ENCODE peak calls at places on chromosomes 11 and 22, in ten cellular contexts. S, Y, R, G, Q, V, D, K, T and Z are unnamed samples.

GRCh38 chr11:41102471-41102870 is 357.0 kb downstream of the LRRC4C start:
- DNase-seq in S (no peak), Y (no peak), R (no peak), G (no peak), Q (no peak), V (no peak), D (no peak), K (no peak), T (no peak), Z (no peak)

GRCh38 chr11:100805509-100806199 is 118.6 kb downstream of the ARHGAP42 start:
- DNase-seq in S (no peak), Y (no peak), R (no peak), G (no peak), Q (no peak), V (no peak), D (no peak), K (no peak), T (no peak), Z (no peak)

GRCh38 chr11:29511394-29511793 is 505.4 kb downstream of the KCNA4 start:
- DNase-seq in S (no peak), Y (no peak), R (no peak), G (no peak), Q (no peak), V (no peak), D (no peak), K (no peak), T (no peak), Z (no peak)

GRCh38 chr11:9834281-9834680 is 170.4 kb downstream of the SWAP70 start:
- DNase-seq in S (no peak), Y (no peak), R (no peak), G (no peak), Q (no peak), V (no peak), D (no peak), K (no peak), T (no peak), Z (no peak)

GRCh38 chr11:61195016-61195695 is 8.2 kb upstream of the PGA3 start:
- DNase-seq in S (no peak), Y (no peak), R (no peak), G (no peak), Q (no peak), V (peak; percentile 94), D (no peak), K (no peak), T (no peak), Z (no peak)

GRCh38 chr11:134437821-134438220 is 25.8 kb upstream of the B3GAT1 start:
- DNase-seq in S (no peak), Y (no peak), R (no peak), G (no peak), Q (no peak), V (no peak), D (no peak), K (no peak), T (no peak), Z (no peak)

GRCh38 chr11:37948258-37948657 is 1350.2 kb upstream of the RAG2 start:
- DNase-seq in S (no peak), Y (no peak), R (no peak), G (no peak), Q (no peak), V (no peak), D (no peak), K (no peak), T (no peak), Z (no peak)

GRCh38 chr11:65493367-65494176 is 5.3 kb upstream of the MALAT1 start:
- DNase-seq in S (no peak), Y (peak; percentile 93), R (no peak), G (peak; percentile 72), Q (peak; percentile 29), V (peak; percentile 88), D (no peak), K (no peak), T (no peak), Z (no peak)

GRCh38 chr11:19279455-19279854 is 38.7 kb upstream of the E2F8 start:
- DNase-seq in S (no peak), Y (no peak), R (no peak), G (no peak), Q (peak; percentile 38), V (no peak), D (no peak), K (no peak), T (no peak), Z (no peak)

GRCh38 chr11:88170680-88171079 is 4.6 kb downstream of the RAB38 start:
- DNase-seq in S (no peak), Y (no peak), R (no peak), G (no peak), Q (no peak), V (no peak), D (no peak), K (no peak), T (no peak), Z (no peak)

GRCh38 chr22:50118557-50119168 is 28.9 kb downstream of the MOV10L1 start:
- DNase-seq in S (no peak), Y (peak; percentile 96), R (no peak), G (no peak), Q (no peak), V (no peak), D (no peak), K (no peak), T (no peak), Z (peak; percentile 13)

GRCh38 chr11:77151804-77152513 is 23.9 kb downstream of the MYO7A start:
- DNase-seq in S (no peak), Y (no peak), R (peak; percentile 55), G (peak; percentile 31), Q (no peak), V (no peak), D (no peak), K (no peak), T (no peak), Z (no peak)

GRCh38 chr11:118194835-118195627 is 18.6 kb upstream of the SCN2B start:
- DNase-seq in S (peak; percentile 65), Y (peak; percentile 13), R (no peak), G (peak; percentile 86), Q (no peak), V (peak; percentile 94), D (peak; percentile 65), K (no peak), T (no peak), Z (no peak)

GRCh38 chr11:96161271-96162089 is 181.5 kb downstream of the MAML2 start:
- DNase-seq in S (no peak), Y (no peak), R (no peak), G (no peak), Q (no peak), V (no peak), D (no peak), K (no peak), T (no peak), Z (peak; percentile 69)

GRCh38 chr11:96388891-96389603 is 665 bp downstream of the CCDC82 start:
- DNase-seq in S (peak; percentile 55), Y (peak; percentile 8), R (no peak), G (no peak), Q (peak; percentile 73), V (no peak), D (no peak), K (no peak), T (no peak), Z (no peak)

GRCh38 chr11:79182794-79183193 is 258.0 kb downstream of the TENM4 start:
- DNase-seq in S (no peak), Y (peak; percentile 60), R (no peak), G (no peak), Q (no peak), V (no peak), D (no peak), K (no peak), T (no peak), Z (no peak)

GRCh38 chr22:24543679-24544243 is 11.2 kb downstream of the GUCD1 start:
- DNase-seq in S (no peak), Y (no peak), R (no peak), G (peak; percentile 49), Q (no peak), V (no peak), D (no peak), K (no peak), T (no peak), Z (no peak)

GRCh38 chr11:67638535-67639437 is 777 bp downstream of the TBX10 start:
- DNase-seq in S (no peak), Y (no peak), R (no peak), G (no peak), Q (no peak), V (no peak), D (no peak), K (no peak), T (no peak), Z (no peak)

GRCh38 chr22:44793106-44793505 is 40.7 kb downstream of the ARHGAP8 start:
- DNase-seq in S (no peak), Y (no peak), R (no peak), G (no peak), Q (no peak), V (no peak), D (no peak), K (no peak), T (no peak), Z (no peak)

GRCh38 chr11:8777907-8778767 is 95.5 kb downstream of the RPL27A start:
- DNase-seq in S (no peak), Y (no peak), R (no peak), G (peak; percentile 84), Q (no peak), V (no peak), D (no peak), K (no peak), T (no peak), Z (no peak)

GRCh38 chr22:40951795-40952602 is 821 bp downstream of the RBX1 start:
- DNase-seq in S (no peak), Y (no peak), R (no peak), G (no peak), Q (no peak), V (no peak), D (no peak), K (peak; percentile 39), T (no peak), Z (peak; percentile 39)

GRCh38 chr11:74683279-74683871 is 47.9 kb downstream of the CHRDL2 start:
- DNase-seq in S (no peak), Y (no peak), R (no peak), G (peak; percentile 64), Q (peak; percentile 68), V (peak; percentile 29), D (peak; percentile 36), K (peak; percentile 10), T (peak; percentile 35), Z (peak; percentile 39)

GRCh38 chr11:132782102-132782501 is 750.2 kb downstream of the OPCML start:
- DNase-seq in S (no peak), Y (no peak), R (no peak), G (no peak), Q (no peak), V (no peak), D (no peak), K (peak; percentile 32), T (no peak), Z (no peak)

GRCh38 chr22:37231406-37232139 is 12.5 kb downstream of the RAC2 start:
- DNase-seq in S (no peak), Y (no peak), R (peak; percentile 55), G (no peak), Q (no peak), V (no peak), D (no peak), K (no peak), T (no peak), Z (no peak)

GRCh38 chr11:783581-784015 is 6.3 kb downstream of the CEND1 start:
- DNase-seq in S (peak; percentile 53), Y (no peak), R (peak; percentile 51), G (peak; percentile 84), Q (peak; percentile 97), V (peak; percentile 89), D (no peak), K (peak; percentile 94), T (peak; percentile 77), Z (peak; percentile 85)

GRCh38 chr11:22130462-22131053 is 62.3 kb upstream of the ANO5 start:
- DNase-seq in S (no peak), Y (no peak), R (no peak), G (no peak), Q (no peak), V (no peak), D (no peak), K (no peak), T (no peak), Z (peak; percentile 67)

GRCh38 chr11:73645972-73646631 is at the start of gene PLEKHB1:
- DNase-seq in S (no peak), Y (no peak), R (no peak), G (peak; percentile 35), Q (peak; percentile 80), V (no peak), D (no peak), K (no peak), T (no peak), Z (no peak)

GRCh38 chr11:17414317-17414737 is 25.9 kb upstream of the KCNJ11 start:
- DNase-seq in S (no peak), Y (no peak), R (no peak), G (no peak), Q (no peak), V (peak; percentile 61), D (no peak), K (no peak), T (no peak), Z (no peak)